ENCODE peak calls at places on chromosomes 3 and 15, in eight cellular contexts. N, U, K, G, W, T, R and M are unnamed samples. For H3K36me3, the result is how much of the 10 kb centered on the place peaks cover.

GRCh38 chr3:188230962-188231361 is 77.0 kb downstream of the LPP start:
- DNase-seq in N (no peak), U (no peak), K (peak), G (peak), W (no peak), T (no peak), R (no peak), M (no peak)

GRCh38 chr3:157082305-157082981 is 77.5 kb downstream of the CCNL1 start:
- DNase-seq in N (no peak), U (no peak), K (peak), G (peak), W (no peak), T (no peak), R (no peak), M (no peak)

GRCh38 chr3:79247367-79248103 is 520.3 kb downstream of the ROBO1 start:
- DNase-seq in N (no peak), U (no peak), K (no peak), G (peak), W (no peak), T (no peak), R (no peak), M (no peak)

GRCh38 chr15:90465930-90466567 is 63.7 kb upstream of the CRTC3 start:
- DNase-seq in N (no peak), U (no peak), K (no peak), G (peak), W (no peak), T (no peak), R (no peak), M (no peak)

GRCh38 chr15:92068121-92068520 is 214.6 kb downstream of the SLCO3A1 start:
- DNase-seq in N (no peak), U (no peak), K (no peak), G (peak), W (no peak), T (no peak), R (no peak), M (no peak)

GRCh38 chr3:17915341-17915740 is 172.9 kb upstream of the TBC1D5 start:
- DNase-seq in N (no peak), U (no peak), K (peak), G (peak), W (no peak), T (no peak), R (no peak), M (no peak)

GRCh38 chr3:46370784-46371183 is at the start of gene CCR5:
- DNase-seq in N (no peak), U (no peak), K (no peak), G (no peak), W (no peak), T (no peak), R (no peak), M (no peak)

GRCh38 chr15:91561371-91562100 is 292.0 kb upstream of the SLCO3A1 start:
- DNase-seq in N (no peak), U (no peak), K (peak), G (peak), W (no peak), T (no peak), R (no peak), M (no peak)

GRCh38 chr3:78757734-78758133 is 1010.1 kb downstream of the ROBO1 start:
- DNase-seq in N (no peak), U (no peak), K (no peak), G (no peak), W (no peak), T (no peak), R (no peak), M (no peak)

GRCh38 chr3:164040991-164041390 is 1037.3 kb downstream of the SI start:
- DNase-seq in N (no peak), U (no peak), K (no peak), G (no peak), W (no peak), T (no peak), R (no peak), M (no peak)

GRCh38 chr3:72336821-72337479 is 511.3 kb downstream of the SHQ1 start:
- DNase-seq in N (peak), U (peak), K (no peak), G (peak), W (peak), T (no peak), R (peak), M (peak)

GRCh38 chr3:121649645-121650044 is 11.1 kb downstream of the HCLS1 start:
- DNase-seq in N (no peak), U (no peak), K (peak), G (peak), W (no peak), T (no peak), R (no peak), M (no peak)

GRCh38 chr15:79562538-79563298 is 130.6 kb downstream of the MINAR1 start:
- DNase-seq in N (no peak), U (no peak), K (no peak), G (peak), W (no peak), T (no peak), R (no peak), M (no peak)

GRCh38 chr15:31325976-31326728 is 483 bp upstream of the KLF13 start:
- DNase-seq in N (peak), U (peak), K (no peak), G (peak), W (peak), T (peak), R (peak), M (peak)

GRCh38 chr15:64009798-64010241 is 36.5 kb downstream of the DAPK2 start:
- DNase-seq in N (no peak), U (no peak), K (peak), G (peak), W (no peak), T (no peak), R (no peak), M (peak)

GRCh38 chr3:21331321-21331720 is 419.7 kb downstream of the ZNF385D start:
- DNase-seq in N (no peak), U (no peak), K (no peak), G (peak), W (no peak), T (no peak), R (no peak), M (no peak)

GRCh38 chr15:58951388-58952060 is 18.0 kb upstream of the SLTM start:
- DNase-seq in N (no peak), U (no peak), K (peak), G (peak), W (no peak), T (no peak), R (no peak), M (no peak)

GRCh38 chr15:31473384-31474058 is 146.9 kb downstream of the KLF13 start:
- DNase-seq in N (no peak), U (peak), K (no peak), G (no peak), W (no peak), T (no peak), R (no peak), M (no peak)

GRCh38 chr3:51819709-51820406 is 40.8 kb upstream of the IQCF6 start:
- DNase-seq in N (no peak), U (no peak), K (no peak), G (peak), W (no peak), T (no peak), R (no peak), M (no peak)

GRCh38 chr15:89482139-89482538 is 14.2 kb downstream of the RHCG start:
- DNase-seq in N (no peak), U (no peak), K (no peak), G (peak), W (peak), T (no peak), R (no peak), M (no peak)

GRCh38 chr15:65132841-65133549 is 613 bp downstream of the PDCD7 start:
- DNase-seq in N (peak), U (no peak), K (peak), G (peak), W (peak), T (no peak), R (peak), M (no peak)

GRCh38 chr3:42019144-42019952 is 57.4 kb upstream of the ULK4 start:
- DNase-seq in N (peak), U (no peak), K (no peak), G (no peak), W (no peak), T (no peak), R (no peak), M (no peak)
- H3K4me3 ChIP-seq in N (no peak), U (no peak), K (no peak), G (no peak), W (no peak), T (no peak), R (no peak), M (no peak)

GRCh38 chr3:99644741-99645140 is 6.3 kb downstream of the COL8A1 start:
- DNase-seq in N (no peak), U (no peak), K (no peak), G (no peak), W (no peak), T (no peak), R (no peak), M (no peak)

GRCh38 chr3:99646107-99646435 is 7.7 kb downstream of the COL8A1 start:
- DNase-seq in N (no peak), U (no peak), K (no peak), G (no peak), W (no peak), T (no peak), R (no peak), M (no peak)

GRCh38 chr3:99645277-99646106 is 7.1 kb downstream of the COL8A1 start:
- DNase-seq in N (peak), U (no peak), K (no peak), G (peak), W (no peak), T (no peak), R (no peak), M (no peak)

GRCh38 chr3:99641984-99642383 is 3.6 kb downstream of the COL8A1 start:
- DNase-seq in N (no peak), U (no peak), K (no peak), G (no peak), W (no peak), T (no peak), R (no peak), M (no peak)

DNA sequence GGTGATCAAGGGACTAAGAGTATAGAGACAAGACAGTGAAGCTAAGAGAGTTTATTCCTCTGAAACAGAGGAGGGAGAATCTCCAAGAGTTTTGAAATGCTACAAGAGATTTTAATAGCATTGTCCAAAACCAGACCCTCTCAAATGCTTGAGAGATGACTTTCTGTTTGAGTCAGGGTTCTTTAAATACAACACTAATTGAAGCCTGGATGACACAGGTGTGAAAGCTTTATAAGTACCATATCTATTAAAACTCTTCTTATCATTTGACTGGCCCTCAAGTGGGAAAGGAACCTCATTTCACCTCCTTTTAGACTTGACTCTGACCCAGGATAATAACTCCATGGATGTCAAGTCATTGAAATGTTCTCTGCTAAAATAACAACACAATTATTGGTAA is 5.6 kb downstream of the COL8A1 start:
- DNase-seq in N (no peak), U (no peak), K (no peak), G (no peak), W (no peak), T (no peak), R (no peak), M (no peak)
- H3K36me3 ChIP-seq in N (under half), U (under half), K (under half), G (under half), W (under half), T (under half), R (under half), M (under half)

DNA sequence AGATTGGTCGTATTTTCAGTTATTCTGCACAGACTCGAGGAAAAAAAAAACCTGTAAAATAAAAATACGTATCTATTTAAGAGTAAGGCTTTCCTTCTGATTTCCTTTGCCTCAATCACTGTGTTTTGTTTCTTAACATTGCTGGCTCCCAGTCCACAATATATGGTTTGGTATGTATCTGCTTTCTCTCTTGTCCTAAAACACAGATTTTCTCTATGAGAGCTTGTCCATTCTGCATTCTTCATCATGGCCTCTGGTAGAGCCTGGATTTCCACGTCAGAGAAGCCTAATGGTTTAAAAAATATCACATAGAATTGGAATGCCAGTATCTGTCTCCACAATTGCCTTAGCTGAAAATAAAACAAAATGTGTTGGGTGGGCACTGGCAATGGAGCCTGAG is 1.8 kb downstream of the CD200 start:
- DNase-seq in N (no peak), U (no peak), K (no peak), G (no peak), W (no peak), T (no peak), R (no peak), M (no peak)
- H3K4me3 ChIP-seq in N (no peak), U (peak), K (no peak), G (no peak), W (peak), T (no peak), R (peak), M (no peak)

GRCh38 chr3:114756506-114757279 is 390.4 kb downstream of the ZBTB20 start:
- DNase-seq in N (no peak), U (no peak), K (no peak), G (peak), W (no peak), T (no peak), R (no peak), M (no peak)

GRCh38 chr3:114764056-114764492 is 383.0 kb downstream of the ZBTB20 start:
- DNase-seq in N (peak), U (no peak), K (no peak), G (peak), W (no peak), T (no peak), R (no peak), M (no peak)

GRCh38 chr3:114762144-114762543 is 384.9 kb downstream of the ZBTB20 start:
- DNase-seq in N (no peak), U (no peak), K (no peak), G (no peak), W (no peak), T (no peak), R (no peak), M (no peak)

GRCh38 chr3:114760679-114761078 is 386.4 kb downstream of the ZBTB20 start:
- DNase-seq in N (no peak), U (no peak), K (no peak), G (no peak), W (no peak), T (no peak), R (no peak), M (no peak)

GRCh38 chr3:114758828-114759709 is 388.0 kb downstream of the ZBTB20 start:
- DNase-seq in N (no peak), U (no peak), K (no peak), G (peak), W (no peak), T (no peak), R (no peak), M (no peak)
- H3K36me3 ChIP-seq in N (under half), U (under half), K (under half), G (under half), W (under half), T (under half), R (under half), M (under half)

GRCh38 chr3:54243262-54243931 is 121.0 kb downstream of the CACNA2D3 start:
- DNase-seq in N (no peak), U (no peak), K (no peak), G (peak), W (no peak), T (no peak), R (no peak), M (no peak)
- H3K4me3 ChIP-seq in N (no peak), U (peak), K (peak), G (peak), W (no peak), T (no peak), R (peak), M (no peak)